ENCODE peak calls at places on chromosomes 13 and 19, in five cellular contexts. Y, H, X, B and A are unnamed samples.

GRCh38 chr19:48954011-48954594 is 572 bp upstream of the BAX start:
- DNase-seq in Y (no peak), H (no peak), X (no peak), B (no peak), A (no peak)

GRCh38 chr19:38904463-38905185 is 4.9 kb downstream of the NFKBIB start:
- DNase-seq in Y (no peak), H (no peak), X (no peak), B (no peak), A (no peak)

GRCh38 chr13:85985791-85986190 is 186.6 kb upstream of the SLITRK6 start:
- DNase-seq in Y (no peak), H (peak; percentile 54), X (no peak), B (no peak), A (no peak)

GRCh38 chr19:41870401-41870873 is 6.6 kb upstream of the CD79A start:
- DNase-seq in Y (no peak), H (peak; percentile 67), X (no peak), B (peak; percentile 65), A (no peak)

GRCh38 chr19:31255863-31256600 is 93.2 kb downstream of the TSHZ3 start:
- DNase-seq in Y (no peak), H (no peak), X (no peak), B (no peak), A (no peak)

GRCh38 chr13:61170791-61171330 is 244.8 kb downstream of the PCDH20 start:
- DNase-seq in Y (no peak), H (no peak), X (peak; percentile 13), B (no peak), A (no peak)

GRCh38 chr13:111184685-111185401 is 69.7 kb downstream of the ARHGEF7 start:
- DNase-seq in Y (no peak), H (no peak), X (no peak), B (no peak), A (no peak)

GRCh38 chr13:73274147-73274546 is 215.3 kb downstream of the KLF5 start:
- DNase-seq in Y (no peak), H (no peak), X (no peak), B (no peak), A (no peak)

GRCh38 chr13:35379663-35380062 is 96.8 kb downstream of the MAB21L1 start:
- DNase-seq in Y (no peak), H (no peak), X (no peak), B (no peak), A (no peak)

GRCh38 chr13:34410653-34411052 is 531.4 kb upstream of the NBEA start:
- DNase-seq in Y (no peak), H (no peak), X (no peak), B (no peak), A (no peak)

GRCh38 chr13:76993021-76993420 is 1.1 kb downstream of the CLN5 start:
- DNase-seq in Y (no peak), H (no peak), X (no peak), B (no peak), A (no peak)

GRCh38 chr19:55451163-55451521 is 8.0 kb upstream of the SHISA7 start:
- DNase-seq in Y (no peak), H (no peak), X (no peak), B (no peak), A (no peak)

GRCh38 chr13:111880185-111880584 is 186.8 kb upstream of the SOX1 start:
- DNase-seq in Y (no peak), H (no peak), X (no peak), B (no peak), A (no peak)

GRCh38 chr13:41802684-41803554 is 158.0 kb downstream of the VWA8 start:
- DNase-seq in Y (no peak), H (peak; percentile 85), X (no peak), B (no peak), A (no peak)

GRCh38 chr19:35026418-35026817 is 3.9 kb upstream of the SCN1B start:
- DNase-seq in Y (no peak), H (no peak), X (no peak), B (no peak), A (no peak)

GRCh38 chr13:77143325-77143907 is 116.5 kb upstream of the FBXL3 start:
- DNase-seq in Y (no peak), H (no peak), X (no peak), B (peak; percentile 48), A (no peak)

GRCh38 chr19:38831142-38831605 is 420 bp downstream of the ECH1 start:
- DNase-seq in Y (peak; percentile 61), H (peak; percentile 64), X (peak; percentile 76), B (peak; percentile 78), A (peak; percentile 63)

GRCh38 chr13:39916330-39916729 is 260.9 kb downstream of the COG6 start:
- DNase-seq in Y (no peak), H (no peak), X (no peak), B (no peak), A (no peak)

GRCh38 chr19:18593367-18594095 is 4.9 kb downstream of the REX1BD start:
- DNase-seq in Y (no peak), H (no peak), X (no peak), B (no peak), A (no peak)

GRCh38 chr13:101406787-101407186 is 9.5 kb downstream of the NALCN start:
- DNase-seq in Y (no peak), H (no peak), X (no peak), B (no peak), A (no peak)

GRCh38 chr19:45560038-45560437 is 24.6 kb downstream of the OPA3 start:
- DNase-seq in Y (no peak), H (no peak), X (no peak), B (no peak), A (no peak)

GRCh38 chr13:22735381-22735995 is 445.3 kb upstream of the SGCG start:
- DNase-seq in Y (no peak), H (no peak), X (no peak), B (peak; percentile 25), A (no peak)

GRCh38 chr13:80237646-80238045 is 103.3 kb downstream of the SPRY2 start:
- DNase-seq in Y (no peak), H (no peak), X (no peak), B (no peak), A (no peak)

GRCh38 chr13:63190742-63191141 is 1775.1 kb upstream of the PCDH20 start:
- DNase-seq in Y (no peak), H (peak; percentile 62), X (no peak), B (peak; percentile 55), A (no peak)

GRCh38 chr19:48424694-48425219 is 21.0 kb upstream of the GRWD1 start:
- DNase-seq in Y (no peak), H (peak; percentile 93), X (no peak), B (peak; percentile 87), A (no peak)

GRCh38 chr13:83183439-83184149 is 698.7 kb downstream of the SLITRK1 start:
- DNase-seq in Y (no peak), H (no peak), X (no peak), B (no peak), A (no peak)

GRCh38 chr13:98525852-98526512 is 50.9 kb downstream of the STK24 start:
- DNase-seq in Y (no peak), H (no peak), X (no peak), B (no peak), A (no peak)

GRCh38 chr19:31356587-31357314 is 7.5 kb upstream of the TSHZ3 start:
- DNase-seq in Y (no peak), H (no peak), X (peak; percentile 34), B (no peak), A (no peak)

GRCh38 chr19:55703790-55704215 is 28.8 kb downstream of the EPN1 start:
- DNase-seq in Y (peak; percentile 43), H (no peak), X (no peak), B (peak; percentile 41), A (no peak)

GRCh38 chr13:111043575-111043982 is 71.5 kb upstream of the ARHGEF7 start:
- DNase-seq in Y (no peak), H (peak; percentile 82), X (peak; percentile 45), B (no peak), A (no peak)

GRCh38 chr13:107641574-107641973 is 573.8 kb downstream of the LIG4 start:
- DNase-seq in Y (no peak), H (no peak), X (no peak), B (no peak), A (no peak)

GRCh38 chr19:37986048-37986750 is 79.2 kb downstream of the SIPA1L3 start:
- DNase-seq in Y (no peak), H (no peak), X (no peak), B (no peak), A (no peak)

GRCh38 chr13:112911285-112911701 is 57.7 kb upstream of the MCF2L start:
- DNase-seq in Y (no peak), H (no peak), X (no peak), B (no peak), A (no peak)

GRCh38 chr13:45439781-45440462 is 21.7 kb upstream of the SLC25A30 start:
- DNase-seq in Y (no peak), H (no peak), X (no peak), B (no peak), A (no peak)

GRCh38 chr19:58557253-58558065 is 952 bp downstream of the UBE2M start:
- DNase-seq in Y (peak; percentile 35), H (no peak), X (peak; percentile 13), B (no peak), A (peak; percentile 24)

GRCh38 chr19:39409207-39409885 is 2.7 kb downstream of the ZFP36 start:
- DNase-seq in Y (peak; percentile 95), H (no peak), X (peak; percentile 95), B (peak; percentile 89), A (peak; percentile 94)

GRCh38 chr19:5406816-5407215 is 48.4 kb upstream of the ZNRF4 start:
- DNase-seq in Y (no peak), H (no peak), X (no peak), B (no peak), A (no peak)

GRCh38 chr13:112664501-112665203 is 25.2 kb upstream of the ATP11A start:
- DNase-seq in Y (no peak), H (no peak), X (no peak), B (no peak), A (no peak)